ENCODE peak calls at places on chromosomes 5 and 9, in nine cellular contexts. A is MV-4-11; J is small intestine; Y is GM23338; U is activated CD4-positive, CD25-positive, alpha-beta regulatory T cell; E is GM12865; B is neural progenitor cell; G is AG04449; M is activated effector memory CD4-positive, alpha-beta T cell treated with anti-CD3 and anti-CD28 coated beads, Interleukin-2, amount 50 U/mL, for 16 hours. H is an unnamed sample.

GRCh38 chr5:107456281-107456715 is 214.4 kb downstream of the EFNA5 start:
- DNase-seq in A (peak), J (no peak), Y (no peak), U (no peak), E (peak), B (no peak), G (no peak), M (no peak), H (no peak)

GRCh38 chr5:123035950-123036390 is 555 bp downstream of the PPIC start:
- DNase-seq in A (no peak), J (peak), Y (peak), U (no peak), E (peak), B (peak), G (no peak), M (no peak), H (no peak)

GRCh38 chr5:1930880-1931589 is 48.3 kb upstream of the IRX4 start:
- DNase-seq in A (no peak), J (no peak), Y (peak), U (no peak), E (no peak), B (peak), G (no peak), M (no peak), H (no peak)

GRCh38 chr5:78972654-78973428 is 12.3 kb downstream of the ARSB start:
- DNase-seq in A (peak), J (no peak), Y (no peak), U (no peak), E (no peak), B (no peak), G (no peak), M (no peak), H (peak)

GRCh38 chr5:10588779-10589447 is 25.0 kb downstream of the ANKRD33B start:
- DNase-seq in A (no peak), J (no peak), Y (no peak), U (no peak), E (no peak), B (no peak), G (no peak), M (no peak), H (no peak)

GRCh38 chr9:14296462-14296861 is 17.5 kb downstream of the NFIB start:
- DNase-seq in A (no peak), J (peak), Y (no peak), U (no peak), E (no peak), B (no peak), G (no peak), M (no peak), H (no peak)

GRCh38 chr5:53936481-53937352 is 373.7 kb downstream of the ARL15 start:
- DNase-seq in A (no peak), J (no peak), Y (no peak), U (no peak), E (no peak), B (no peak), G (no peak), M (no peak), H (no peak)

GRCh38 chr5:119694284-119694683 is 64.9 kb downstream of the FAM170A start:
- DNase-seq in A (peak), J (no peak), Y (no peak), U (no peak), E (peak), B (no peak), G (no peak), M (no peak), H (no peak)

GRCh38 chr9:121765021-121765950 is 113.9 kb downstream of the DAB2IP start:
- DNase-seq in A (no peak), J (no peak), Y (no peak), U (no peak), E (no peak), B (no peak), G (no peak), M (no peak), H (peak)

GRCh38 chr5:169064093-169064492 is 236.8 kb downstream of the SLIT3 start:
- DNase-seq in A (no peak), J (no peak), Y (no peak), U (no peak), E (no peak), B (peak), G (no peak), M (no peak), H (no peak)

GRCh38 chr5:146753618-146754123 is 124.9 kb downstream of the PPP2R2B start:
- DNase-seq in A (peak), J (peak), Y (peak), U (no peak), E (no peak), B (no peak), G (no peak), M (no peak), H (no peak)

GRCh38 chr5:141742866-141743651 is 61.0 kb upstream of the ARAP3 start:
- DNase-seq in A (no peak), J (no peak), Y (peak), U (no peak), E (peak), B (peak), G (no peak), M (peak), H (no peak)

GRCh38 chr5:83608122-83608521 is 112.5 kb downstream of the HAPLN1 start:
- DNase-seq in A (peak), J (peak), Y (peak), U (no peak), E (peak), B (peak), G (no peak), M (no peak), H (no peak)

GRCh38 chr5:156094001-156094400 is 233.0 kb upstream of the SGCD start:
- DNase-seq in A (no peak), J (no peak), Y (peak), U (no peak), E (no peak), B (peak), G (no peak), M (no peak), H (no peak)

GRCh38 chr5:178068293-178068692 is 45.0 kb upstream of the N4BP3 start:
- DNase-seq in A (no peak), J (no peak), Y (no peak), U (no peak), E (peak), B (peak), G (no peak), M (no peak), H (no peak)

GRCh38 chr5:57302164-57302563 is 128.3 kb downstream of the GPBP1 start:
- DNase-seq in A (peak), J (peak), Y (no peak), U (no peak), E (peak), B (no peak), G (no peak), M (peak), H (no peak)

GRCh38 chr5:97062046-97062445 is 80.4 kb downstream of the LIX1 start:
- DNase-seq in A (no peak), J (no peak), Y (peak), U (no peak), E (no peak), B (peak), G (no peak), M (no peak), H (no peak)

GRCh38 chr5:142096382-142096781 is 12.2 kb upstream of the NDFIP1 start:
- DNase-seq in A (no peak), J (no peak), Y (no peak), U (no peak), E (no peak), B (no peak), G (no peak), M (no peak), H (no peak)

GRCh38 chr9:95381243-95381642 is 63.7 kb upstream of the FANCC start:
- DNase-seq in A (no peak), J (no peak), Y (no peak), U (no peak), E (peak), B (no peak), G (no peak), M (no peak), H (no peak)

GRCh38 chr9:131094015-131094414 is 2.3 kb upstream of the AIF1L start:
- DNase-seq in A (no peak), J (no peak), Y (no peak), U (no peak), E (no peak), B (no peak), G (no peak), M (no peak), H (no peak)

H was measured in AG04450.